ENCODE peak calls at places on chromosomes 6 and 20, in five cellular contexts. R is breast epithelium, U is upper lobe of right lung, V is SK-N-SH, S is heart right ventricle. D is an unnamed sample.
A peak's percentile ranks its signal among the peaks of the same experiment; 100 is the strongest.

GRCh38 chr6:87722831-87723726 is 21.0 kb upstream of the AKIRIN2 start:
- DNase-seq in V (no peak), U (peak; percentile 70), R (peak; percentile 65), S (peak; percentile 54), D (no peak)

GRCh38 chr6:23414204-23414501 is 711.9 kb upstream of the NRSN1 start:
- DNase-seq in V (peak; percentile 26), U (no peak), S (no peak), R (no peak), D (no peak)

GRCh38 chr20:22407237-22408193 is 176.9 kb downstream of the FOXA2 start:
- DNase-seq in U (no peak), R (no peak), S (no peak), V (no peak), D (no peak)

GRCh38 chr6:36719126-36719525 is 21.5 kb downstream of the RAB44 start:
- DNase-seq in S (no peak), R (no peak), V (no peak), U (peak; percentile 33), D (no peak)

GRCh38 chr6:149354009-149354408 is 36.5 kb downstream of the TAB2 start:
- DNase-seq in S (no peak), U (no peak), R (no peak), V (no peak), D (no peak)

GRCh38 chr6:80956898-80957297 is 795.6 kb downstream of the TENT5A start:
- DNase-seq in R (no peak), V (no peak), S (no peak), U (no peak), D (no peak)

GRCh38 chr20:61373055-61373399 is 121.0 kb downstream of the CDH4 start:
- DNase-seq in U (no peak), V (no peak), S (no peak), R (no peak), D (no peak)

GRCh38 chr6:63844287-63844686 is 208.7 kb downstream of the PHF3 start:
- DNase-seq in V (no peak), U (no peak), S (no peak), R (no peak), D (no peak)

GRCh38 chr20:56987992-56988391 is 278.4 kb downstream of the BMP7 start:
- DNase-seq in V (no peak), S (no peak), U (no peak), R (no peak), D (peak; percentile 22)

GRCh38 chr6:105136433-105137350 is 43.1 kb downstream of the POPDC3 start:
- DNase-seq in V (peak; percentile 97), S (peak; percentile 77), U (peak; percentile 74), R (no peak), D (peak; percentile 77)

GRCh38 chr6:52115891-52116604 is 28.6 kb upstream of the PKHD1 start:
- DNase-seq in U (no peak), V (no peak), R (no peak), S (no peak), D (no peak)

GRCh38 chr6:15960740-15961629 is 167.9 kb upstream of the MYLIP start:
- DNase-seq in S (no peak), R (no peak), U (no peak), V (no peak), D (no peak)

GRCh38 chr6:56851104-56851503 is 103.8 kb upstream of the BEND6 start:
- DNase-seq in S (no peak), R (no peak), V (peak; percentile 30), U (no peak), D (no peak)

GRCh38 chr6:17446713-17447112 is 53.3 kb downstream of the CAP2 start:
- DNase-seq in V (no peak), S (no peak), U (no peak), R (no peak), D (no peak)

GRCh38 chr20:4134861-4135379 is 119.6 kb upstream of the RNF24 start:
- DNase-seq in U (no peak), V (no peak), S (no peak), R (no peak), D (no peak)
- H3K4me3 ChIP-seq in U (no peak overlapping the region), V (no peak overlapping the region), S (no peak overlapping the region), R (no peak overlapping the region), D (no peak overlapping the region)

GRCh38 chr6:75178757-75179156 is 27.1 kb downstream of the COL12A1 start:
- DNase-seq in S (no peak), V (no peak), U (no peak), R (no peak), D (no peak)
- H3K36me3 ChIP-seq in S (no peaks in the 10 kb centered on the region), V (no peaks in the 10 kb centered on the region), U (no peaks in the 10 kb centered on the region), R (no peaks in the 10 kb centered on the region), D (no peaks in the 10 kb centered on the region)

DNA sequence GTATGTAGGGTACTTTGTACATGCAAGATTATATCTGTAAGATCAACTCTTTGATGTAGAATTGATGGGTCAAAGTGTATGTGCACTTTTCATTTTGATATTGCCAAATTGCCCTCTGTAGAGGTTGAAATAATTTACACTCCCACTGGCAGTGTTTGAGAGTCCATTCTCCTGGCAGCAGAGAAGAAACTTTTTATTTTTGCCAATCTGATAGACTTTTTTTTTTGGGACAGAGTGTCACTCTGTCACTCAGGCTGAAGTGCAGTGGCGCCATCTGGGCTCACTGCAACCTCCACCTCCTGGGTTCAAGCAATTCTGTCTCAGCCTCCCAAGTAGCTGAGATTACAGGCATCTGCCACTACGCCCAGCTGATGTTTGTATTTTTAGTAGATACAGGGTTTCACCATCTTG is 199.2 kb downstream of the ZFAND3 start:
- DNase-seq in R (no peak), U (no peak), V (no peak), S (no peak), D (no peak)
- TF ChIP-seq CTCF in R (no peak), U (no peak), V (no peak), S (no peak), D (peak; percentile 23)

GRCh38 chr6:133856911-133857310 is 32.0 kb upstream of the TCF21 start:
- DNase-seq in V (no peak), U (no peak), S (no peak), R (no peak), D (no peak)

GRCh38 chr6:133855599-133855972 is 33.3 kb upstream of the TCF21 start:
- DNase-seq in V (no peak), S (no peak), R (no peak), U (no peak), D (no peak)

GRCh38 chr6:133854633-133855598 is 34.0 kb upstream of the TCF21 start:
- DNase-seq in S (no peak), V (peak; percentile 24), U (no peak), R (no peak), D (no peak)

GRCh38 chr6:133855994-133856393 is 32.9 kb upstream of the TCF21 start:
- DNase-seq in R (no peak), V (no peak), S (no peak), U (no peak), D (no peak)

GRCh38 chr6:133854167-133854632 is 34.7 kb upstream of the TCF21 start:
- DNase-seq in V (no peak), S (no peak), U (no peak), R (no peak), D (no peak)
- H3K4me3 ChIP-seq in V (no peak overlapping the region), S (no peak overlapping the region), U (no peak overlapping the region), R (no peak overlapping the region), D (no peak overlapping the region)

DNA sequence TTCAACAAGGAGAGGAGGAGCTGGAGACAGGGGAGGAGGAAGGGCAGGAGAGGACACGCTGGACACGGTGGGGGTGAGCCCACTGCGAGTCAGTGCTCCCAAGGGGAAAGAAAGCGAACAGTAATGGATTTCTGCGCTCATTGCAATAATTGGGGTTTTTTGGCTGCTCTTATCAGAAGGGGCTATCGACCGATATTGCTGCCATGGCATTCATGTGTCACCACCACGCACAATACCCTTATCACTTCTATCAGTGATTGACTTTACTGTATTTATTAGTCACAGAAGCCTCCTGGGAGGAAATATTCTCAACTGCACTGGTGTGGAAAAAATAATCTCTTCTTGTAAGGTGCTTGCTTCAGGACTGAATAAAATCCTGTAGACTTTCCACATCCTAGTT is 55.8 kb downstream of the CEP43 start:
- DNase-seq in S (no peak), U (no peak), R (no peak), V (no peak), D (no peak)
- H3K36me3 ChIP-seq in S (no peaks in the 10 kb centered on the region), U (no peaks in the 10 kb centered on the region), R (no peaks in the 10 kb centered on the region), V (no peaks in the 10 kb centered on the region), D (no peaks in the 10 kb centered on the region)

GRCh38 chr20:2816583-2817340 is 598 bp downstream of the TMEM239 start:
- DNase-seq in S (no peak), R (no peak), V (peak; percentile 14), U (peak; percentile 59), D (no peak)
- TF ChIP-seq CTCF in S (no peak), R (no peak), V (no peak), U (no peak), D (no peak)

DNA sequence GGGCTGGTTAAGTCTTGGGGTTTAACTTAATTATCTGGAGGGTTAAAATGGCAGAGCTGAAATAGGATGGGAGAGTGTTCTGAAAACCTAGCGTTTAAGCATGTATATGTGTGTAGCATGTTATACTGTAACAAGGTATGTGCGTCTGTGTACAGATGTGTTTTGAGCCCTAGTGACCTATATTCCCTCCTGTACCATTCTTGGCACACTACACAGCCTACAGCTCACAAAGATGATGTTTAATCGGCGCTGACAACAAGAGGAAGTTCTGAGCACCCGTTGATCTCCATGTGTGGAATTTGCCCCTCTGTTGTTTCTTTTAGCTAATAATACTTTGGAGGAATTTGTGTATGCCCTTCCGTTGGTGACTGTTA is 1.4 kb downstream of the CARMIL1 start:
- DNase-seq in R (no peak), U (no peak), S (no peak), V (no peak), D (no peak)
- H3K4me3 ChIP-seq in R (peak overlapping the region; percentile 83), U (peak overlapping the region; percentile 79), S (peak overlapping the region; percentile 75), V (peak overlapping the region; percentile 95), D (no peak overlapping the region)

D was measured in BE2C.